ENCODE peak calls at places on chromosomes 16 and 17, in four cellular contexts. F is GM12878, X is HepG2, V is K562. D is an unnamed sample.

GRCh38 chr16:61413026-61413425 is 623.2 kb downstream of the CDH8 start:
- DNase-seq in V (no peak), X (no peak), F (no peak), D (no peak)

GRCh38 chr16:70267516-70267915 is 15.8 kb upstream of the EXOSC6 start:
- DNase-seq in X (peak), F (no peak), V (peak), D (peak)

GRCh38 chr16:1492923-1493745 is at the start of gene TELO2:
- DNase-seq in X (peak), F (no peak), V (peak), D (peak)

GRCh38 chr16:8716592-8716991 is 42.2 kb downstream of the ABAT start:
- DNase-seq in X (no peak), F (no peak), V (no peak), D (no peak)

GRCh38 chr17:32558328-32558955 is 71.6 kb downstream of the CDK5R1 start:
- DNase-seq in X (no peak), V (no peak), F (peak), D (no peak)

GRCh38 chr16:80263848-80264694 is 276.7 kb upstream of the DYNLRB2 start:
- DNase-seq in F (no peak), V (no peak), X (peak), D (no peak)

GRCh38 chr17:57806083-57806830 is 43.6 kb downstream of the MRPS23 start:
- DNase-seq in F (no peak), X (no peak), V (no peak), D (no peak)

GRCh38 chr17:28819582-28819981 is 23.0 kb downstream of the FAM222B start:
- DNase-seq in F (no peak), V (no peak), X (no peak), D (no peak)

GRCh38 chr16:88777801-88778415 is 7.1 kb downstream of the PIEZO1 start:
- DNase-seq in F (no peak), V (no peak), X (no peak), D (no peak)

GRCh38 chr16:31072540-31073072 is 1.4 kb downstream of the ZNF668 start:
- DNase-seq in X (peak), F (no peak), V (peak), D (no peak)

GRCh38 chr16:2343211-2343610 is 2.7 kb upstream of the ABCA3 start:
- DNase-seq in V (peak), X (no peak), F (no peak), D (no peak)

GRCh38 chr17:17921192-17922082 is 50.8 kb downstream of the TOM1L2 start:
- DNase-seq in X (peak), V (peak), F (no peak), D (no peak)

GRCh38 chr16:17412221-17412620 is 58.5 kb downstream of the XYLT1 start:
- DNase-seq in V (no peak), X (no peak), F (no peak), D (no peak)

GRCh38 chr16:50858877-50859627 is 117.2 kb downstream of the CYLD start:
- DNase-seq in X (no peak), V (no peak), F (no peak), D (no peak)

GRCh38 chr16:88287219-88287618 is 95.5 kb upstream of the ZNF469 start:
- DNase-seq in F (no peak), X (peak), V (peak), D (peak)

GRCh38 chr17:49108318-49108717 is 24.3 kb upstream of the B4GALNT2 start:
- DNase-seq in V (no peak), X (no peak), F (no peak), D (no peak)

GRCh38 chr17:49249890-49250522 is 19.4 kb upstream of the PHOSPHO1 start:
- DNase-seq in X (no peak), V (no peak), F (no peak), D (no peak)

GRCh38 chr16:49466881-49467280 is 93.3 kb downstream of the C16orf78 start:
- DNase-seq in F (no peak), V (no peak), X (no peak), D (no peak)

GRCh38 chr16:8882725-8883377 is 700 bp downstream of the LITAFD start:
- DNase-seq in V (no peak), X (no peak), F (no peak), D (no peak)

GRCh38 chr17:72361892-72362291 is 241.1 kb downstream of the SOX9 start:
- DNase-seq in X (no peak), V (no peak), F (no peak), D (no peak)

GRCh38 chr17:73533127-73533526 is 111.1 kb downstream of the SDK2 start:
- DNase-seq in F (no peak), V (no peak), X (no peak), D (no peak)

GRCh38 chr16:53207810-53208752 is 153.3 kb downstream of the CHD9 start:
- DNase-seq in V (peak), F (peak), X (peak), D (peak)

GRCh38 chr16:86211800-86212199 is 298.5 kb upstream of the FOXF1 start:
- DNase-seq in X (no peak), F (no peak), V (no peak), D (no peak)

GRCh38 chr17:12104831-12105230 is 84.2 kb downstream of the MAP2K4 start:
- DNase-seq in X (no peak), V (no peak), F (no peak), D (no peak)

GRCh38 chr16:85749686-85750020 is 1.2 kb downstream of the C16orf74 start:
- DNase-seq in F (no peak), V (no peak), X (no peak), D (no peak)

GRCh38 chr17:1018547-1018946 is 21.6 kb downstream of the TIMM22 start:
- DNase-seq in X (no peak), V (no peak), F (no peak), D (no peak)

GRCh38 chr16:82345318-82345717 is 175.3 kb upstream of the MPHOSPH6 start:
- DNase-seq in X (no peak), F (no peak), V (no peak), D (no peak)

GRCh38 chr16:10770907-10771306 is 27.3 kb downstream of the NUBP1 start:
- DNase-seq in V (no peak), X (no peak), F (no peak), D (no peak)

GRCh38 chr17:78257810-78258322 is 26.4 kb downstream of the TMEM235 start:
- DNase-seq in X (no peak), F (no peak), V (no peak), D (no peak)
- TF ChIP-seq TARDBP in X (no peak), F (no peak), V (no peak), D (no peak)

DNA sequence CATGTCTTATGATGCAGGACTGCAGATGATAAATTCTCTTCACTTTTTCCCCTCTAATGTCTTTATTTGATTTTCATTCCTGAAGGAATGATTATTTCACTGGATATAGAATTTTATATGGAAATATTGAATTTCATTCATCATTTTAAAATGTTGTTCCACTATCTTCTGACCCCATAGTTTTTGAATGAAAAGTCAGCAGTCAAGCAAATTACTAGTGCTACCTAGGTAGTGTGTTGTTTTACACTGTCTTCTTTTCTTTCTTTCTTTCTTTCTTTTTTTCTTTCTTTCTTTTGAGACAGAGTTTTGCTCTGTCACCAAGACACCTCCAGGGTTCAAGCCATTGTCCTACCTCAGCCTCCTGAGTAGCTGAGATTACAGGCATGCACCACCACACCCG is 76.9 kb downstream of the WSB1 start:
- DNase-seq in V (no peak), X (no peak), F (no peak), D (no peak)
- TF ChIP-seq TARDBP in V (no peak), X (no peak), F (no peak), D (no peak)

GRCh38 chr17:44355642-44356099 is 8.0 kb downstream of the FAM171A2 start:
- DNase-seq in F (no peak), X (no peak), V (no peak), D (no peak)

GRCh38 chr17:44353656-44354331 is 8.7 kb downstream of the GRN start:
- DNase-seq in V (peak), F (no peak), X (no peak), D (no peak)

GRCh38 chr17:44355310-44355640 is 8.4 kb downstream of the FAM171A2 start:
- DNase-seq in V (peak), F (no peak), X (no peak), D (no peak)

GRCh38 chr17:44356241-44356640 is 7.4 kb downstream of the FAM171A2 start:
- DNase-seq in F (no peak), X (no peak), V (no peak), D (no peak)

GRCh38 chr17:44354582-44355309 is 8.9 kb downstream of the FAM171A2 start:
- DNase-seq in F (no peak), X (no peak), V (peak), D (no peak)
- TF ChIP-seq TARDBP in F (no peak), X (no peak), V (no peak), D (no peak)

DNA sequence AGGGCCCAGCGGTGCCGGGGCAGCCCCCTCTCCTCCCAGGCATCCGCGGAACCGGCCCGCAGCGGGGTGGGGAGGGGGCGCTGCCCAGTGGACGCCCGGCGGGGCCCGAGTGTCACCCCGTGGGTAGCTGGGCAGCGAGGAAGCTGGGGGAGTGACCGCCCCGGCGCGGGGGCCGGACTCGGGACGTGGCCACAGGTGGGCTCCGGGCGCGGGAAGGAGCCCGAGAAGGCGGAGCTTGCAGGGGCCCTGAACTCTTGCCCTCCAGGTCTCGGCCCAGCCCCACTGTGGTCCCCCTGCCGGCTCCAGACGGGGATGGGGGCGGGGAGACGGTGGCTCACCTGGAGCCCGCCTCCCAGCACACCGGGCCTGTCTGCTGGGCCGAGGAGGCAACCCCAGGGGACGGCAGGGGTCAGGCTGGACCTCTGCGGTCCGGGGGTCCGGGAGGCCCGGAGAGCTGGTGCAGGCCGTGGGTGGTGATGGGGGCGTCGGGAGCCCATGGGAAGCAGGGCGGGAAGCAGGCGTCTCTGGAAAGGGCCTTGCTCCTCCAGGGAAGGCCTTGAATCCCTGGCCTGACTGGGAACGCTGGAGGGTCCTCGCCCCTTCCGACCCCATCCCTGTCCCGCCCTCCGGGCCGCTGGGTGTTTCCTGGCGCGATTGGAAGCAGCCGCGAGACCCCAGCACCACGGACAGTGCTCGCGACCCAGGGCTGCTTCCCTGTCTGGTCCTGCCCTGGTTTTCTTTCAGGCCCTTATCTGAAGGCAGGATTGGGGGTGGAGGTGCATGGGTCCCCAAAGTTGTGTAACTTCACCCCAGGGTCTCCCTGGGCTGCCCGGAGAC is 1.9 kb downstream of the MGAT5B start:
- DNase-seq in F (no peak), X (no peak), V (peak), D (no peak)
- TF ChIP-seq TARDBP in F (no peak), X (no peak), V (no peak), D (no peak)

GRCh38 chr17:67218385-67218950 is 26.5 kb downstream of the HELZ start:
- DNase-seq in V (no peak), X (no peak), F (no peak), D (no peak)
- TF ChIP-seq TARDBP in V (no peak), X (no peak), F (no peak), D (no peak)

GRCh38 chr17:16352303-16352837 is 899 bp downstream of the CENPV start:
- DNase-seq in V (peak), X (peak), F (no peak), D (peak)
- TF ChIP-seq TARDBP in V (no peak), X (no peak), F (no peak), D (no peak)

D was measured in HEK293T.